ENCODE peak calls at places on chromosomes 2 and 18, in six cellular contexts. H is activated CD4-positive, alpha-beta T cell treated with anti-CD3 and anti-CD28 coated beads for 24 hours; E is HTR-8/SVneo; X is GDM1; O is left ventricle myocardium superior; P is neuronal stem cell. L is an unnamed sample.

GRCh38 chr2:131027566-131028528 is 65.4 kb downstream of the FAM168B start:
- DNase-seq in H (no peak), E (no peak), X (no peak), O (no peak), P (no peak), L (no peak)

GRCh38 chr2:2613279-2614199 is 282.5 kb upstream of the MYT1L start:
- DNase-seq in H (peak; percentile 76), E (peak; percentile 90), X (no peak), O (peak; percentile 93), P (peak; percentile 75), L (peak; percentile 44)

GRCh38 chr2:10079931-10080535 is at the start of gene CYS1:
- DNase-seq in H (no peak), E (peak; percentile 72), X (no peak), O (peak; percentile 54), P (peak; percentile 33), L (peak; percentile 34)

GRCh38 chr2:9631484-9631819 is 655 bp upstream of the YWHAQ start:
- DNase-seq in H (no peak), E (no peak), X (no peak), O (no peak), P (no peak), L (no peak)

GRCh38 chr18:9380571-9381390 is 46.2 kb downstream of the TWSG1 start:
- DNase-seq in H (no peak), E (no peak), X (no peak), O (no peak), P (no peak), L (no peak)

GRCh38 chr18:48638896-48639771 is 100.3 kb downstream of the CTIF start:
- DNase-seq in H (no peak), E (no peak), X (no peak), O (no peak), P (no peak), L (no peak)

GRCh38 chr2:206480161-206480560 is 36.8 kb downstream of the ADAM23 start:
- DNase-seq in H (no peak), E (no peak), X (no peak), O (no peak), P (no peak), L (no peak)

GRCh38 chr2:23019476-23019875 is 365.5 kb upstream of the KLHL29 start:
- DNase-seq in H (no peak), E (no peak), X (no peak), O (no peak), P (no peak), L (no peak)

GRCh38 chr18:62325806-62326645 is 916 bp downstream of the TNFRSF11A start:
- DNase-seq in H (no peak), E (no peak), X (no peak), O (peak; percentile 30), P (no peak), L (peak; percentile 17)

GRCh38 chr2:23916727-23917458 is 10.0 kb downstream of the ATAD2B start:
- DNase-seq in H (no peak), E (no peak), X (peak; percentile 25), O (no peak), P (no peak), L (no peak)

GRCh38 chr2:113974727-113975126 is 84.8 kb downstream of the ACTR3 start:
- DNase-seq in H (no peak), E (no peak), X (no peak), O (no peak), P (no peak), L (no peak)

GRCh38 chr2:233300401-233300800 is 7.2 kb upstream of the SAG start:
- DNase-seq in H (no peak), E (no peak), X (no peak), O (no peak), P (no peak), L (no peak)

GRCh38 chr2:229519655-229520054 is 194.7 kb downstream of the DNER start:
- DNase-seq in H (no peak), E (peak; percentile 6), X (no peak), O (no peak), P (no peak), L (peak; percentile 2)

GRCh38 chr2:2587364-2587763 is 256.3 kb upstream of the MYT1L start:
- DNase-seq in H (no peak), E (no peak), X (no peak), O (no peak), P (no peak), L (no peak)

GRCh38 chr2:16332681-16333519 is 332.7 kb downstream of the CYRIA start:
- DNase-seq in H (no peak), E (no peak), X (no peak), O (no peak), P (no peak), L (no peak)

GRCh38 chr2:32954206-32954605 is 7.5 kb downstream of the LTBP1 start:
- DNase-seq in H (no peak), E (no peak), X (no peak), O (no peak), P (no peak), L (no peak)

GRCh38 chr2:235011607-235011928 is 59.8 kb downstream of the SH3BP4 start:
- DNase-seq in H (no peak), E (no peak), X (no peak), O (no peak), P (no peak), L (no peak)

GRCh38 chr2:127701193-127701650 is at the start of gene SFT2D3:
- DNase-seq in H (peak; percentile 84), E (peak; percentile 95), X (peak; percentile 90), O (peak; percentile 94), P (peak; percentile 82), L (peak; percentile 88)

GRCh38 chr2:116510117-116510671 is 1304.3 kb upstream of the DDX18 start:
- DNase-seq in H (no peak), E (no peak), X (no peak), O (no peak), P (peak; percentile 14), L (peak; percentile 72)

GRCh38 chr2:115364078-115364477 is 921.6 kb downstream of the DPP10 start:
- DNase-seq in H (no peak), E (no peak), X (no peak), O (no peak), P (no peak), L (no peak)

GRCh38 chr2:190578158-190579057 is 43.9 kb upstream of the NEMP2 start:
- DNase-seq in H (no peak), E (peak; percentile 25), X (peak; percentile 53), O (no peak), P (no peak), L (no peak)

GRCh38 chr2:164190700-164191099 is 430.6 kb downstream of the GRB14 start:
- DNase-seq in H (no peak), E (no peak), X (no peak), O (no peak), P (no peak), L (no peak)

GRCh38 chr18:9854801-9855676 is 30.7 kb upstream of the TXNDC2 start:
- DNase-seq in H (no peak), E (no peak), X (no peak), O (no peak), P (no peak), L (no peak)

GRCh38 chr2:240586919-240587800 is 626 bp downstream of the CAPN10 start:
- DNase-seq in H (no peak), E (no peak), X (no peak), O (peak; percentile 47), P (no peak), L (peak; percentile 62)

GRCh38 chr18:52747869-52748268 is 407.9 kb downstream of the DCC start:
- DNase-seq in H (no peak), E (no peak), X (no peak), O (no peak), P (no peak), L (no peak)

GRCh38 chr18:46630160-46630559 is 26.9 kb downstream of the LOXHD1 start:
- DNase-seq in H (no peak), E (no peak), X (no peak), O (no peak), P (no peak), L (no peak)

GRCh38 chr2:221006084-221006483 is 566.0 kb downstream of the EPHA4 start:
- DNase-seq in H (no peak), E (no peak), X (no peak), O (no peak), P (no peak), L (no peak)

GRCh38 chr18:659597-659996 is 2.1 kb downstream of the TYMS start:
- DNase-seq in H (no peak), E (no peak), X (no peak), O (no peak), P (no peak), L (no peak)